ENCODE peak calls at places on chromosomes 16 and 17, in five cellular contexts. L, C, T, A and M are unnamed samples.

GRCh38 chr17:57424777-57425188 is 168.5 kb downstream of the MSI2 start:
- DNase-seq in L (peak), C (peak), T (no peak), A (peak), M (no peak)

GRCh38 chr16:5216681-5217080 is 119.1 kb upstream of the EEF2KMT start:
- DNase-seq in L (no peak), C (no peak), T (no peak), A (no peak), M (no peak)

GRCh38 chr17:35345926-35346771 is 27.3 kb downstream of the SLFN11 start:
- DNase-seq in L (peak), C (peak), T (no peak), A (peak), M (no peak)

GRCh38 chr17:3543453-3543852 is 14.2 kb downstream of the TRPV3 start:
- DNase-seq in L (no peak), C (peak), T (no peak), A (no peak), M (no peak)

GRCh38 chr17:9021158-9021984 is at the start of gene NTN1:
- DNase-seq in L (peak), C (peak), T (peak), A (peak), M (peak)

GRCh38 chr16:4529085-4530060 is 9.2 kb downstream of the CDIP1 start:
- DNase-seq in L (no peak), C (peak), T (no peak), A (no peak), M (no peak)

GRCh38 chr16:79269211-79269863 is 331.2 kb downstream of the MAF start:
- DNase-seq in L (no peak), C (no peak), T (no peak), A (no peak), M (no peak)

GRCh38 chr17:2402517-2402916 is 1.7 kb upstream of the MNT start:
- DNase-seq in L (no peak), C (no peak), T (no peak), A (no peak), M (no peak)

GRCh38 chr17:8133398-8133797 is 9.5 kb upstream of the HES7 start:
- DNase-seq in L (no peak), C (no peak), T (no peak), A (no peak), M (no peak)

GRCh38 chr16:49622421-49623402 is 233.2 kb downstream of the ZNF423 start:
- DNase-seq in L (no peak), C (no peak), T (no peak), A (no peak), M (no peak)

GRCh38 chr17:57442401-57442823 is 186.1 kb downstream of the MSI2 start:
- DNase-seq in L (no peak), C (no peak), T (no peak), A (no peak), M (no peak)

GRCh38 chr17:27265333-27265732 is 28.6 kb upstream of the WSB1 start:
- DNase-seq in L (no peak), C (no peak), T (no peak), A (no peak), M (no peak)

GRCh38 chr17:66540131-66540781 is 237.8 kb downstream of the PRKCA start:
- DNase-seq in L (peak), C (peak), T (no peak), A (no peak), M (no peak)